ENCODE peak calls at places on chromosomes 11 and 22, in nine cellular contexts. H is mammary epithelial cell, Q is transverse colon, T is stomach, C is heart right ventricle, R is right atrium auricular region, N is A673, F is upper lobe of right lung, U is sigmoid colon. I is an unnamed sample.

GRCh38 chr11:34676227-34676626 is 55.3 kb downstream of the EHF start:
- DNase-seq in H (no peak), Q (no peak), T (no peak), C (no peak), R (no peak), N (no peak), F (no peak), U (no peak), I (no peak)

GRCh38 chr11:5553347-5553746 is 5.0 kb upstream of the OR52H1 start:
- DNase-seq in H (no peak), Q (no peak), T (no peak), C (no peak), R (no peak), N (no peak), F (no peak), U (no peak), I (no peak)

GRCh38 chr11:79314906-79315689 is 125.7 kb downstream of the TENM4 start:
- DNase-seq in H (peak; percentile 36), Q (no peak), T (no peak), C (no peak), R (no peak), N (peak; percentile 19), F (no peak), U (no peak), I (no peak)

GRCh38 chr11:73326929-73327811 is 19.1 kb downstream of the ARHGEF17 start:
- DNase-seq in H (peak; percentile 71), Q (no peak), T (no peak), C (no peak), R (no peak), N (no peak), F (no peak), U (no peak), I (no peak)

GRCh38 chr11:118883368-118884071 is at the start of gene CXCR5:
- DNase-seq in H (no peak), Q (peak; percentile 37), T (no peak), C (no peak), R (no peak), N (no peak), F (no peak), U (no peak), I (no peak)

GRCh38 chr11:99257131-99257530 is 236.4 kb downstream of the CNTN5 start:
- DNase-seq in H (no peak), Q (no peak), T (no peak), C (no peak), R (no peak), N (no peak), F (no peak), U (no peak), I (no peak)

GRCh38 chr11:601573-602245 is 14.0 kb downstream of the IRF7 start:
- DNase-seq in H (no peak), Q (no peak), T (no peak), C (no peak), R (no peak), N (no peak), F (no peak), U (no peak), I (no peak)

GRCh38 chr11:102780491-102780918 is at the start of gene MMP10:
- DNase-seq in H (peak; percentile 88), Q (no peak), T (no peak), C (no peak), R (no peak), N (peak; percentile 89), F (no peak), U (no peak), I (no peak)

GRCh38 chr11:22472306-22472705 is 134.1 kb downstream of the SLC17A6 start:
- DNase-seq in H (peak; percentile 26), Q (no peak), T (no peak), C (no peak), R (no peak), N (peak; percentile 18), F (no peak), U (no peak), I (no peak)

GRCh38 chr11:107859459-107860239 is 1.1 kb upstream of the SLC35F2 start:
- DNase-seq in H (peak; percentile 27), Q (peak; percentile 79), T (peak; percentile 53), C (peak; percentile 43), R (no peak), N (peak; percentile 67), F (no peak), U (peak; percentile 74), I (peak; percentile 57)

GRCh38 chr11:66465371-66466224 is 1.1 kb upstream of the PELI3 start:
- DNase-seq in H (no peak), Q (no peak), T (no peak), C (no peak), R (no peak), N (no peak), F (no peak), U (no peak), I (no peak)

GRCh38 chr11:105719073-105719846 is 109.4 kb downstream of the GRIA4 start:
- DNase-seq in H (peak; percentile 6), Q (no peak), T (no peak), C (no peak), R (no peak), N (peak; percentile 80), F (no peak), U (no peak), I (no peak)

GRCh38 chr11:29657709-29658108 is 359.1 kb downstream of the KCNA4 start:
- DNase-seq in H (no peak), Q (no peak), T (no peak), C (peak; percentile 6), R (no peak), N (no peak), F (no peak), U (no peak), I (no peak)
- H3K9me3 ChIP-seq in H (no peaks in the 10 kb centered on the region), Q (no peaks in the 10 kb centered on the region), T (peaks cover 1% of the 10 kb centered on the region), C (no peaks in the 10 kb centered on the region), R (no peaks in the 10 kb centered on the region), N (peaks cover 34% of the 10 kb centered on the region), F (no peaks in the 10 kb centered on the region), U (no peaks in the 10 kb centered on the region), I (no peaks in the 10 kb centered on the region)

DNA sequence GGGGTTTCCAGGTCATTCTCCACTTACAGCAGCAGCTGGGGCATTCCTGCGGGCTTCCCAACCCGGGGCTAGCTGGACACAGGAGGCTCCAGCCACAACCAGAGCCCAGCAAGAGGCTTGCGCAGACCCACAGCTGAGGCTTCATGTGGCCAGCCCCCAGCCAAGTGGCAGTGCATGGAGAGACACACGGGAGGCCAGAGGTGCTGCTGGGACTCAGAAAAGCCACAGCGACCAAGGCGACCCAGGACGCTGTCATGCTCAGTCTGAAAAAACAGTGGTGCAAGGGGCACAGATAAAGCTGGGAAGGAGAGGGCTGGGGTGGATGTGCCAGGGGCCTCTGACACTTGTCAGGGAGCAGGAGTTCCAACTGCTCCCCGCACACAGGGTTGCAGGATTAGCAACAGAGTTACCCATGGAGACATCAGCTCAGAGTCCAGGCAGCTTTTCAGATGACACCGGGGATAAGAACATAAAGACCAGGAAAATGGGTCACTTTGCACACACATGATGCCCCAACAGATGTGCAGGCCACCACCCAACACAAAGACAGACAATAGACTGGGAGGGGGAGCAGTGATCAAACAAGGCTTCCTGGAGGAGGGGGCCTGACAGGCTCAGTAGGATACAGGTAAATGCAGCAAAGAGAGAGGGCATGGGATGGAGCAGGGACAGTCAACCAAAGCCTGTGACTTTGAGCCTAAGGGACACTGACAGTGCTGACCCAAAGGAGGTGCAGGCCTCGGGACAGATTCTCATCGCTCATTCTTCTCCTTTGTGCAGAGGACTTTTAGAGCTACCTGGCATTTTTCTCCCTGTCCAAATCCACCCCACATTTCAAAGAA is 6.9 kb upstream of the NEAT1 start:
- DNase-seq in H (no peak), Q (peak; percentile 8), T (no peak), C (no peak), R (no peak), N (no peak), F (peak; percentile 66), U (peak; percentile 71), I (peak; percentile 46)
- H3K4me1 ChIP-seq in H (peaks cover 48% of the 10 kb centered on the region), Q (peaks cover 53% of the 10 kb centered on the region), T (peaks cover 56% of the 10 kb centered on the region), C (peaks cover 71% of the 10 kb centered on the region), R (no peaks in the 10 kb centered on the region), N (peaks cover 47% of the 10 kb centered on the region), F (peaks cover 44% of the 10 kb centered on the region), U (peaks cover 51% of the 10 kb centered on the region), I (peaks cover 52% of the 10 kb centered on the region)

DNA sequence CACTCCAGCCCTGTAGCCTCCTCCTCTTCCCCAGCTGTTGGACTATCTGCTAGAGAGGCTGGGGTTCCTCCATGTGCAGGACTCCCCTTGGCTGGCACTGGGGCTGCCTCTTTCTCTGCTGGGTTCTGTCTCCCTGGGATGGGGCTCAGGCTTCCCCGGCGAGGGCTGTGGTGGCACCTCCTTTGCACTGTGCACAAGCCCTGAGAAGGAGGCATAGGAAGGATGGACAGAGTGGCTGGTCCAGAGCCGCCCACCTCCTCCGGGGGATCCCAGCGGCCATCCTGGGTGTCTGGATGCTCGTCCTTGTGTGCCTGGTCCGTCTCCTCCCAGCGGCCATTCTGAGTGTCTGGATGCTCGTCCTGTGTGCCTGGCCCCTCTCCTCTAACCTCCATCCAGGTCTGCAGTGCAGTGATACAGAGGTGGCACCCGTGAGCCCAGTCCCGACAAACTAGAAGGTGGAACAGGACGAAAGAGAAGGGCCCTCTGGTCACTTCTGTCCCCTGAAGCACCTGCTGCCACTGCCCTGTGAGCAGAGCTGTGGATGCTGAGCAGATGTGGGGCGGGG is 633.7 kb downstream of the BRD1 start:
- DNase-seq in H (no peak), Q (no peak), T (no peak), C (no peak), R (no peak), N (no peak), F (peak; percentile 36), U (no peak), I (no peak)
- H3K9me3 ChIP-seq in H (peaks cover 59% of the 10 kb centered on the region), Q (no peaks in the 10 kb centered on the region), T (no peaks in the 10 kb centered on the region), C (no peaks in the 10 kb centered on the region), R (no peaks in the 10 kb centered on the region), N (no peaks in the 10 kb centered on the region), F (no peaks in the 10 kb centered on the region), U (no peaks in the 10 kb centered on the region), I (no peaks in the 10 kb centered on the region)

GRCh38 chr22:48072777-48073176 is 1310.3 kb downstream of the TBC1D22A start:
- DNase-seq in H (no peak), Q (no peak), T (no peak), C (no peak), R (no peak), N (no peak), F (no peak), U (no peak), I (no peak)

GRCh38 chr22:48070083-48070482 is 1307.6 kb downstream of the TBC1D22A start:
- DNase-seq in H (no peak), Q (no peak), T (no peak), C (no peak), R (no peak), N (no peak), F (no peak), U (peak; percentile 2), I (no peak)

GRCh38 chr22:48070760-48071159 is 1308.3 kb downstream of the TBC1D22A start:
- DNase-seq in H (no peak), Q (no peak), T (no peak), C (no peak), R (no peak), N (no peak), F (no peak), U (peak; percentile 42), I (no peak)

GRCh38 chr22:48071828-48072227 is 1309.4 kb downstream of the TBC1D22A start:
- DNase-seq in H (no peak), Q (no peak), T (no peak), C (no peak), R (no peak), N (no peak), F (no peak), U (no peak), I (no peak)

DNA sequence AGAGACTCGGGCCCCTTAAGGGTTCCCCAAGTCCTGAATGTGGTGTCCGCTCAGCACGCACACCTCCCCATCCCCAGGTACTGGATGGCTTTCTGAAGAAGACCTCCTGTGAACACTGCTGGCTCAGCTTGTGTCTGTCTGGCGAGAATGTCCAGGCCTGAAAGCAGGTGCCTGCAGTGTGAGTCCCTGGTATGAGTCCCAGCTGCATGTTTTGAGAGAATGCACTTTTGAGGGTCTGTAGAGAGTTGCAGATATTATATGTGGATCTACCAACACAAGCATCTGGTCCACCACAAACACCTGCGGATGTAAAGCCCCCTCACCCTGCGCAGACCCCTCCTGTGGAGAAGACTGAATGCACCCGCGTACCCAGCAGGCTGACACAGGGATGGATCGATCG is 1308.9 kb downstream of the TBC1D22A start:
- DNase-seq in H (no peak), Q (no peak), T (no peak), C (no peak), R (no peak), N (no peak), F (no peak), U (peak; percentile 26), I (no peak)
- H3K4me1 ChIP-seq in H (no peaks in the 10 kb centered on the region), Q (no peaks in the 10 kb centered on the region), T (no peaks in the 10 kb centered on the region), C (no peaks in the 10 kb centered on the region), R (no peaks in the 10 kb centered on the region), N (no peaks in the 10 kb centered on the region), F (no peaks in the 10 kb centered on the region), U (no peaks in the 10 kb centered on the region), I (no peaks in the 10 kb centered on the region)